ENCODE peak calls at places on chromosomes 6 and 20, in six cellular contexts. L is stimulated activated CD4-positive, alpha-beta T cell treated with anti-CD3 and anti-CD28 coated beads, Interleukin-1b, Interleukin-23, amount 100 ng/mL, for 48 hours; I is effector memory CD4-positive, alpha-beta T cell; T is GM23248; P is adipocyte; U is germinal center. C is an unnamed sample.

GRCh38 chr20:50286174-50286511 is 95.5 kb downstream of the CEBPB start:
- DNase-seq in L (no peak), I (no peak), T (no peak), P (no peak), U (no peak), C (no peak)

GRCh38 chr20:8287328-8287727 is 155.3 kb downstream of the PLCB1 start:
- DNase-seq in L (no peak), I (no peak), T (no peak), P (no peak), U (no peak), C (no peak)

GRCh38 chr20:33688938-33689424 is 2.8 kb upstream of the E2F1 start:
- DNase-seq in L (no peak), I (no peak), T (no peak), P (no peak), U (no peak), C (no peak)

GRCh38 chr6:156978948-156979347 is 201.8 kb downstream of the ARID1B start:
- DNase-seq in L (no peak), I (no peak), T (no peak), P (no peak), U (no peak), C (no peak)

GRCh38 chr6:125746731-125747588 is 2.5 kb upstream of the HEY2 start:
- DNase-seq in L (peak), I (peak), T (peak), P (peak), U (peak), C (no peak)

GRCh38 chr6:3635482-3635881 is 116.0 kb downstream of the PXDC1 start:
- DNase-seq in L (no peak), I (no peak), T (no peak), P (no peak), U (no peak), C (no peak)

GRCh38 chr20:32192698-32193097 is 14.8 kb downstream of the PLAGL2 start:
- DNase-seq in L (no peak), I (no peak), T (no peak), P (no peak), U (no peak), C (no peak)

GRCh38 chr6:137222376-137222775 is 3.2 kb upstream of the IFNGR1 start:
- DNase-seq in L (no peak), I (no peak), T (no peak), P (no peak), U (peak), C (no peak)

GRCh38 chr20:48340915-48341314 is 486.9 kb downstream of the PREX1 start:
- DNase-seq in L (no peak), I (no peak), T (no peak), P (no peak), U (no peak), C (no peak)

GRCh38 chr6:105474234-105474633 is 71.4 kb upstream of the PREP start:
- DNase-seq in L (no peak), I (no peak), T (peak), P (peak), U (no peak), C (no peak)

GRCh38 chr6:71478834-71479541 is 190.4 kb downstream of the OGFRL1 start:
- DNase-seq in L (no peak), I (no peak), T (peak), P (peak), U (no peak), C (no peak)

GRCh38 chr6:87922947-87923330 is 124.7 kb upstream of the SPACA1 start:
- DNase-seq in L (no peak), I (no peak), T (no peak), P (no peak), U (peak), C (no peak)

GRCh38 chr20:646107-646867 is 6.7 kb downstream of the SRXN1 start:
- DNase-seq in L (no peak), I (no peak), T (no peak), P (no peak), U (no peak), C (no peak)

GRCh38 chr20:672975-673604 is 2.5 kb downstream of the SCRT2 start:
- DNase-seq in L (no peak), I (no peak), T (no peak), P (no peak), U (no peak), C (no peak)

GRCh38 chr6:80637312-80637711 is 530.8 kb downstream of the BCKDHB start:
- DNase-seq in L (no peak), I (no peak), T (peak), P (no peak), U (no peak), C (no peak)

GRCh38 chr6:168920289-168920688 is 333.4 kb downstream of the THBS2 start:
- DNase-seq in L (no peak), I (no peak), T (no peak), P (no peak), U (no peak), C (no peak)

GRCh38 chr6:136317023-136317649 is 27.5 kb upstream of the BCLAF1 start:
- DNase-seq in L (peak), I (peak), T (peak), P (peak), U (peak), C (peak)

GRCh38 chr6:138331444-138331843 is 46.3 kb upstream of the SMIM28 start:
- DNase-seq in L (no peak), I (no peak), T (no peak), P (no peak), U (no peak), C (no peak)

GRCh38 chr6:139253656-139254055 is 38.1 kb downstream of the TXLNB start:
- DNase-seq in L (no peak), I (no peak), T (peak), P (no peak), U (no peak), C (no peak)

GRCh38 chr6:133854633-133855598 is 34.0 kb upstream of the TCF21 start:
- DNase-seq in L (peak), I (no peak), T (peak), P (peak), U (peak), C (no peak)

GRCh38 chr6:48535569-48535968 is 424.6 kb upstream of the PTCHD4 start:
- DNase-seq in L (no peak), I (no peak), T (no peak), P (peak), U (no peak), C (no peak)

GRCh38 chr20:47610247-47610944 is 108.7 kb downstream of the NCOA3 start:
- DNase-seq in L (peak), I (peak), T (peak), P (peak), U (no peak), C (no peak)

GRCh38 chr6:116087437-116088027 is 13.1 kb upstream of the NT5DC1 start:
- DNase-seq in L (no peak), I (no peak), T (peak), P (peak), U (no peak), C (no peak)

GRCh38 chr6:19301980-19302379 is 535.2 kb upstream of the ID4 start:
- DNase-seq in L (no peak), I (no peak), T (peak), P (peak), U (no peak), C (no peak)

GRCh38 chr6:33792990-33793389 is 4.1 kb upstream of the LEMD2 start:
- DNase-seq in L (no peak), I (no peak), T (no peak), P (no peak), U (no peak), C (no peak)

GRCh38 chr20:62832212-62832922 is 15.5 kb downstream of the COL9A3 start:
- DNase-seq in L (peak), I (no peak), T (peak), P (no peak), U (peak), C (no peak)

GRCh38 chr6:108114861-108115597 is 40.5 kb upstream of the OSTM1 start:
- DNase-seq in L (peak), I (no peak), T (peak), P (peak), U (peak), C (no peak)

GRCh38 chr20:7264137-7264536 is 496.7 kb downstream of the BMP2 start:
- DNase-seq in L (no peak), I (no peak), T (peak), P (no peak), U (no peak), C (no peak)

GRCh38 chr20:59643616-59644061 is 39.3 kb downstream of the PHACTR3 start:
- DNase-seq in L (no peak), I (no peak), T (no peak), P (no peak), U (no peak), C (no peak)

GRCh38 chr6:104795363-104795762 is 64.4 kb downstream of the HACE1 start:
- DNase-seq in L (no peak), I (no peak), T (no peak), P (no peak), U (no peak), C (no peak)

GRCh38 chr6:24358219-24358821 is 461 bp upstream of the DCDC2 start:
- DNase-seq in L (no peak), I (no peak), T (no peak), P (no peak), U (no peak), C (no peak)

GRCh38 chr6:101486124-101486523 is 92.6 kb downstream of the GRIK2 start:
- DNase-seq in L (no peak), I (no peak), T (no peak), P (no peak), U (no peak), C (no peak)

GRCh38 chr6:33740204-33740608 is 6.5 kb downstream of the IP6K3 start:
- DNase-seq in L (no peak), I (no peak), T (no peak), P (peak), U (no peak), C (no peak)

GRCh38 chr20:3156811-3157619 is 2.6 kb downstream of the FASTKD5 start:
- DNase-seq in L (no peak), I (no peak), T (peak), P (no peak), U (no peak), C (no peak)